ENCODE peak calls at places on chromosomes 13 and 19, in five cellular contexts. O is tibial nerve, M is endodermal cell, P is WTC11, G is heart left ventricle. J is an unnamed sample.

GRCh38 chr13:111269508-111269907 is 50.9 kb upstream of the TEX29 start:
- DNase-seq in G (no peak), P (no peak), O (no peak), M (peak), J (no peak)

GRCh38 chr13:81172603-81173002 is 831.7 kb upstream of the SPRY2 start:
- DNase-seq in P (no peak), G (no peak), O (no peak), M (no peak), J (no peak)

GRCh38 chr13:24050292-24050711 is 110.2 kb upstream of the SPATA13 start:
- DNase-seq in G (no peak), P (no peak), O (no peak), M (no peak), J (no peak)

GRCh38 chr19:12293771-12294307 is 844 bp downstream of the ZNF44 start:
- DNase-seq in P (peak), G (peak), O (peak), M (peak), J (peak)

GRCh38 chr13:24693862-24694471 is 13.8 kb downstream of the ATP12A start:
- DNase-seq in M (peak), G (no peak), O (no peak), P (peak), J (peak)

GRCh38 chr19:41997121-41997850 is 3.3 kb upstream of the ATP1A3 start:
- DNase-seq in P (peak), O (no peak), M (peak), G (peak), J (peak)

GRCh38 chr19:41206926-41207750 is 11.9 kb upstream of the AXL start:
- DNase-seq in O (peak), M (no peak), P (no peak), G (peak), J (no peak)

GRCh38 chr13:94558721-94559120 is 37.2 kb downstream of the TGDS start:
- DNase-seq in M (no peak), P (no peak), O (no peak), G (no peak), J (no peak)

GRCh38 chr13:45415112-45415511 is 3.1 kb downstream of the SLC25A30 start:
- DNase-seq in M (no peak), O (no peak), P (no peak), G (no peak), J (no peak)

GRCh38 chr13:101332583-101332982 is 83.7 kb downstream of the NALCN start:
- DNase-seq in P (no peak), G (no peak), O (no peak), M (no peak), J (no peak)

GRCh38 chr19:29858000-29858596 is 46.3 kb downstream of the CCNE1 start:
- DNase-seq in P (peak), O (no peak), G (no peak), M (peak), J (peak)

GRCh38 chr13:105679832-105680231 is 855.6 kb downstream of the EFNB2 start:
- DNase-seq in P (no peak), G (no peak), O (no peak), M (no peak), J (no peak)

GRCh38 chr13:37510441-37510840 is 88.1 kb downstream of the POSTN start:
- DNase-seq in O (no peak), P (no peak), M (no peak), G (no peak), J (no peak)

GRCh38 chr19:51018745-51019543 is 565 bp downstream of the KLK10 start:
- DNase-seq in M (peak), P (peak), G (no peak), O (no peak), J (peak)

GRCh38 chr13:111175948-111176347 is 60.8 kb downstream of the ARHGEF7 start:
- DNase-seq in G (no peak), O (no peak), P (no peak), M (no peak), J (no peak)

GRCh38 chr13:37097008-37097579 is 8.4 kb downstream of the CSNK1A1L start:
- DNase-seq in M (no peak), O (no peak), G (no peak), P (no peak), J (no peak)

GRCh38 chr13:110405597-110406450 is 98.7 kb downstream of the COL4A2 start:
- DNase-seq in P (no peak), G (no peak), M (no peak), O (no peak), J (no peak)

GRCh38 chr13:41970918-41971317 is 10.0 kb upstream of the VWA8 start:
- DNase-seq in O (no peak), G (no peak), P (no peak), M (no peak), J (no peak)

GRCh38 chr19:5048727-5049553 is 80.0 kb downstream of the KDM4B start:
- DNase-seq in M (no peak), O (no peak), G (no peak), P (no peak), J (no peak)

GRCh38 chr19:21851596-21852345 is 15.8 kb upstream of the ZNF43 start:
- DNase-seq in P (peak), G (peak), O (peak), M (peak), J (peak)

GRCh38 chr13:24511824-24512207 is 762 bp downstream of the PARP4 start:
- DNase-seq in M (no peak), G (no peak), O (no peak), P (no peak), J (no peak)

GRCh38 chr19:41694831-41695635 is 7.0 kb upstream of the CEACAM7 start:
- DNase-seq in M (no peak), G (no peak), P (no peak), O (no peak), J (no peak)

GRCh38 chr19:45451181-45451849 is 16.5 kb upstream of the FOSB start:
- DNase-seq in O (no peak), M (peak), P (no peak), G (peak), J (peak)

DNA sequence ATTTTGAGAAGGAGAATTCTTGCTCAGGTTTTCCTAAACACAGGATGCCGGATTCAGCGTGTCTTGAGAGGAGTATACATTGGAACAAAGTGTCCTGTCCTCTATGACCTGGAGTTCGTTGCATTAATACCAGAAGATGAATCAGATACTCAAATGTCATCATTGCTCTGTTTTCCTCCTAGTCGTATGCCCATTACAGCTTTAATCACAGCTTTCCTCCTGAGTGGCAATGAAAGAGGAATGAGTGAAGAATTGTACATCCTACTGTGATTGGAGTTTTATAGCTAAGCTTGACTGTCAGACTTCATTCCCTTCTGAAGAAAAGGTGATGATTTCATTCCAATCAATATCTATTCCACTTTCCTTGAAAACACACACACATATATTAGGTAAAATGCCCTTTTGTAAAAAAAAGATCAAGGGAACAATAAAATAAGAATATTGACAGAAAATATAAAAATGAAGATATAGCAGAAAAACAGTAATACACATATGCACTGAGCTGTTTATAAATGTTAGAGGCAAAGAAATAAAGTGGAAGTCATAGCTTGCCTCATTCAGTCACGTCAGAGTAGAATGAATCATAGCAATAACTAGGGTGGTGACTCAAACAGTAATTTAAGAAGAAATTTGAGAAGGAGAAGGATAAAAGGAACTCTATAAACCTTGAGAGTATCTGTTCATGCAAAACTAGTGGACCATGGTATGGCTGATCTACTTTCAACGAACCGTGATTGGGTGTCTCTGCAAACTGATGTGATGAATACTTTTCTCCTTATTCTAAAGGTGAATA is 501.5 kb downstream of the SUCLA2 start:
- DNase-seq in P (no peak), M (no peak), G (no peak), O (no peak), J (no peak)
- TF ChIP-seq CTCF in P (no peak), M (no peak), G (no peak), O (no peak), J (no peak)

DNA sequence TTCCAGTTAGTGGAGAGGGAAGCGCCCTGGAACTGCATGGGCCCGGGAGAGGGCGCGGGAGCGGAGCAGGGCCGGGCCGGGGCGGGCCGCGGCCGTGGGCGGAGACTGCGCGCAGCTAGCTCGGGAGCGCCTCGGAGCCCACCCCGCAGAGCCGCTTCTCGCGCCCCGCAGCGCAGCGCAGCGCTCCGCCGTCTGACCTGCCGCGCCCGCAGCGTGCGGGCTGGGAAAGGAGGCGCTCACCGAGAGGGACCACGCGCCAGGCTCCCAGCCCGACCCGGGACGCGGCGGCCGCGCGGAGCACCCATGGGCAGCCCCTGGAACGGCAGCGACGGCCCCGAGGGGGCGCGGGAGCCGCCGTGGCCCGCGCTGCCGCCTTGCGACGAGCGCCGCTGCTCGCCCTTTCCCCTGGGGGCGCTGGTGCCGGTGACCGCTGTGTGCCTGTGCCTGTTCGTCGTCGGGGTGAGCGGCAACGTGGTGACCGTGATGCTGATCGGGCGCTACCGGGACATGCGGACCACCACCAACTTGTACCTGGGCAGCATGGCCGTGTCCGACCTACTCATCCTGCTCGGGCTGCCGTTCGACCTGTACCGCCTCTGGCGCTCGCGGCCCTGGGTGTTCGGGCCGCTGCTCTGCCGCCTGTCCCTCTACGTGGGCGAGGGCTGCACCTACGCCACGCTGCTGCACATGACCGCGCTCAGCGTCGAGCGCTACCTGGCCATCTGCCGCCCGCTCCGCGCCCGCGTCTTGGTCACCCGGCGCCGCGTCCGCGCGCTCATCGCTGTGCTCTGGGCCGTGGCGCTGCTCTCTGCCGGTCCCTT is at the start of gene MLNR:
- DNase-seq in G (no peak), P (peak), O (no peak), M (peak), J (peak)
- TF ChIP-seq CTCF in G (no peak), P (peak), O (no peak), M (peak), J (no peak)

GRCh38 chr13:49996166-49996915 is 501 bp upstream of the TRIM13 start:
- DNase-seq in P (peak), G (peak), M (peak), O (peak), J (peak)

GRCh38 chr13:49998714-49999624 is 2.1 kb downstream of the TRIM13 start:
- DNase-seq in O (no peak), G (no peak), M (peak), P (peak), J (no peak)

GRCh38 chr13:49995535-49996165 is 1.2 kb upstream of the TRIM13 start:
- DNase-seq in P (no peak), M (no peak), G (no peak), O (no peak), J (no peak)

GRCh38 chr13:49996951-49997895 is at the start of gene TRIM13:
- DNase-seq in O (peak), P (peak), G (peak), M (peak), J (peak)

DNA sequence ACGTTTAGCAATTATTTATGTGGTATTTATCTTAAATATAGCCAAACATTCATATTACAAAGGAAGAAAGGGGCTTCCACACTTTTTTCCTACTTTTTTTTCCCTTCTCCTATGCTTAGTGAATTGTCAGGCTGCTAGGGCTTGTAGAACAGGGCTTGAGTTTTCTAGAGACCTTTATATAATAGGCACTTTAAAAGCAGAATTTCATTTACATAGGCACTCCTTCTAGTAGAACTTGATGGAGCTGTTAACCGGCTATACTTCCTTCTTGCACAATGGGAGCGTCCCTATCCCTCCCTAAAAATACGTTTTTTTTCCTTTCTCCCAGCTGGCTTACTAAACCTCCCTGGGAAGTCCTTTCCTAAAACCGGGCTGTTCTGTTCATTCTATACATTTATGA is 1.1 kb downstream of the TRIM13 start:
- DNase-seq in M (no peak), O (no peak), G (no peak), P (no peak), J (no peak)
- TF ChIP-seq CTCF in M (no peak), O (no peak), G (no peak), P (no peak), J (no peak)

GRCh38 chr19:35327642-35328041 is 1.3 kb upstream of the CD22 start:
- DNase-seq in G (no peak), O (no peak), P (peak), M (peak), J (no peak)
- TF ChIP-seq CTCF in G (no peak), O (no peak), P (no peak), M (peak), J (no peak)

J was measured in glutamatergic neuron.